ENCODE peak calls at places on chromosomes 6 and 20, in four cellular contexts. C is endodermal cell, M is stomach, H is OCI-LY7. N is an unnamed sample.
A peak's percentile ranks its signal among the peaks of the same experiment; 100 is the strongest.

GRCh38 chr6:53527249-53527765 is 17.6 kb downstream of the GCLC start:
- DNase-seq in C (peak; percentile 54), M (no peak), H (no peak), N (no peak)

GRCh38 chr6:119446623-119447008 is 97.1 kb upstream of the MAN1A1 start:
- DNase-seq in C (no peak), M (peak; percentile 77), H (no peak), N (no peak)

GRCh38 chr6:143621876-143622605 is 55.7 kb upstream of the PHACTR2 start:
- DNase-seq in C (no peak), M (no peak), H (no peak), N (no peak)

GRCh38 chr20:37999526-38000263 is 33.6 kb downstream of the TTI1 start:
- DNase-seq in C (no peak), M (no peak), H (no peak), N (no peak)

GRCh38 chr20:25149986-25150385 is 45.5 kb upstream of the ENTPD6 start:
- DNase-seq in C (no peak), M (no peak), H (no peak), N (no peak)

GRCh38 chr6:98343004-98343403 is 491.4 kb upstream of the POU3F2 start:
- DNase-seq in C (no peak), M (no peak), H (no peak), N (no peak)

GRCh38 chr6:36973190-36973589 is 12.8 kb downstream of the MTCH1 start:
- DNase-seq in C (no peak), M (no peak), H (no peak), N (no peak)

GRCh38 chr6:128070406-128070805 is 169.5 kb upstream of the THEMIS start:
- DNase-seq in C (no peak), M (no peak), H (no peak), N (no peak)

GRCh38 chr6:70524721-70525286 is 41.9 kb upstream of the SDHAF4 start:
- DNase-seq in C (no peak), M (no peak), H (no peak), N (no peak)

GRCh38 chr20:61743606-61744005 is 322.1 kb downstream of the TAF4 start:
- DNase-seq in C (no peak), M (no peak), H (no peak), N (no peak)

GRCh38 chr20:41172296-41173140 is 35.2 kb downstream of the PLCG1 start:
- DNase-seq in C (peak; percentile 55), M (peak; percentile 25), H (no peak), N (no peak)

GRCh38 chr6:11994875-11995461 is 17.1 kb upstream of the HIVEP1 start:
- DNase-seq in C (no peak), M (no peak), H (no peak), N (no peak)

GRCh38 chr20:32109392-32110172 is at the start of gene TM9SF4:
- DNase-seq in C (peak; percentile 97), M (peak; percentile 88), H (peak; percentile 98), N (peak; percentile 79)

GRCh38 chr6:26312501-26313390 is 52.3 kb upstream of the BTN3A2 start:
- DNase-seq in C (peak; percentile 94), M (peak; percentile 78), H (peak; percentile 80), N (peak; percentile 81)

GRCh38 chr6:150766201-150766997 is 99.1 kb upstream of the MTHFD1L start:
- DNase-seq in C (no peak), M (no peak), H (no peak), N (no peak)

GRCh38 chr6:87588756-87589407 is 905 bp downstream of the RARS2 start:
- DNase-seq in C (no peak), M (no peak), H (no peak), N (no peak)

GRCh38 chr6:22627644-22628043 is 58.3 kb downstream of the HDGFL1 start:
- DNase-seq in C (no peak), M (no peak), H (no peak), N (no peak)

GRCh38 chr6:82364087-82365010 is 732 bp downstream of the TPBG start:
- DNase-seq in C (peak; percentile 89), M (peak; percentile 49), H (no peak), N (no peak)

GRCh38 chr6:8166156-8166555 is 63.8 kb upstream of the EEF1E1 start:
- DNase-seq in C (no peak), M (no peak), H (no peak), N (no peak)

GRCh38 chr20:49275634-49276033 is 2.2 kb downstream of the ZNFX1 start:
- DNase-seq in C (no peak), M (no peak), H (no peak), N (no peak)
- H3K27ac ChIP-seq in C (no peak overlapping the region), M (peak overlapping the region; percentile 97), H (peak overlapping the region; percentile 90), N (no peak overlapping the region)

GRCh38 chr6:148451690-148452089 is 109.1 kb downstream of the SASH1 start:
- DNase-seq in C (peak; percentile 16), M (no peak), H (no peak), N (no peak)

GRCh38 chr6:148452921-148453320 is 110.3 kb downstream of the SASH1 start:
- DNase-seq in C (peak; percentile 39), M (no peak), H (no peak), N (no peak)

GRCh38 chr6:148455674-148456559 is 113.3 kb downstream of the SASH1 start:
- DNase-seq in C (peak; percentile 38), M (no peak), H (no peak), N (no peak)

GRCh38 chr6:148455225-148455624 is 112.6 kb downstream of the SASH1 start:
- DNase-seq in C (peak; percentile 23), M (no peak), H (no peak), N (no peak)

DNA sequence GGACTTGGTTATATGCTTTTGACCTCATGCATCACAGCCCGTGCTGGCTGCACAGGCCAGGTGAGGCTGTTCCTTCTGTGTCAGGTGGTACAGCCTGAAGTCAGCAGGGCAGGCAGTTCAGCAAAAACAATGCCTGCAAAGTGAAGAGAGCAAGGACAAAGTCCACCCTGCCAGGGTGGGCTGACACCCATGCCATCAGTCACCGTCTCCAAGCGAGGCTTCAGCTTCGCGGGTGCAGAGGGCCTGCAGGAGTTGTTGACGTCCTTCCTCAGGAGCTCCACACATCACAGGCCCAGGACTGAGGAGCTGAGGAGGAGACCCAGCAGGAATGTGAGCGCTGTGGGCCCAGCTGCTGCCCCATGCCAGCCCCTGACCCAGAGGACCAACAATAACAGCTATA is 111.3 kb downstream of the SASH1 start:
- DNase-seq in C (peak; percentile 35), M (no peak), H (no peak), N (no peak)
- H3K4me1 ChIP-seq in C (peaks cover 4% of the 10 kb centered on the region), M (no peaks in the 10 kb centered on the region), H (no peaks in the 10 kb centered on the region), N (no peaks in the 10 kb centered on the region)

DNA sequence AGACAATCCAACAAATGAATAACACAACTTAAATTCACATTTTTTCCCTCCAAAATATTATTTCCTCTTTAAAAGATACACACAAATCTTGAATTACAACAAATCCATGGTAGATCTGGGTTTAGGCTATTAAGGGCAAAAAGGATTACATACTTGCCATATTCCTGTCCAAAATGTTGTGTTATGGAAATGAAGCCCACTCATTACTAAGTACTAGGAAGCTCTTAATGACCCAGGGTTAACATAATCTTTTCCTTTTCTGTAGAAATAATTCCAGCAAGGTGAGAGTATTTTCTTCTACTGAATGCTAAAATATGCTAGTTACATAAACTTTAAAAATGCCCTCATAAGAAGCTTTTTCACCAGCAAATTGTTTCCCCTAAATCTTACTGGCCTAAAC is 1.6 kb downstream of the SHPRH start:
- DNase-seq in C (no peak), M (no peak), H (no peak), N (no peak)
- H3K4me3 ChIP-seq in C (peak overlapping the region; percentile 95), M (peak overlapping the region; percentile 89), H (peak overlapping the region; percentile 84), N (no peak overlapping the region)

DNA sequence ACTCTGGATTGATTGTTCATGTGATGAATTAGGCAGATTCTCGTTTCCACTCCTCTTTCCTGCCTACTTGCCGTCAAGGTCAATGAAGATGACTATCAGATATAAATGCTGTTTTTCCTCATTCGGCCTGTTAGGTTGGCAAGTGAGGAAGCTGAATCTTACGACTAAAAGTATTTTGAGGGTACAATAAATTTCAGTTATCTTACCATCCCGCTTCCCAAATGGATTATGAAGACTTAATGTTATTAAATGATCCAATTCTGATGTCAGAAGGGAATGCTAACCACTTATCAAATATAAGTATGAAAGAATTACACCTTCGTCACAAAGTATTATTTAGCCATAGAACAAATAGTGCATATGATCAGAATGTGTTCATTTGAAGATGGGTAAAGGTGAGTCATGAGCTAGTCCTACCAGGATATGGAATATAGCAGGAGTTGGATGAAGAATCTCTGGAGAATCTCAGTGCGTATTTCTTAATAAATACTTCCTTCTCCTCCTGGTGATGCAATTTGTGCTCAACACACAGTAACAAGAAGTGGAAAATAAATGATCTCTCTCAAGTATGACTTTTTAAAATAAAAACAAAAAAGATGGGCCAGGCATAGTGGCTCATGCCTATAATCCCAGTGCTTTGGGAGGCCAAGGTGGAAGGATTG is 4.6 kb downstream of the GPLD1 start:
- DNase-seq in C (no peak), M (no peak), H (no peak), N (no peak)
- H3K27ac ChIP-seq in C (no peak overlapping the region), M (no peak overlapping the region), H (no peak overlapping the region), N (no peak overlapping the region)

GRCh38 chr20:1393507-1393882 is 641 bp upstream of the FKBP1A start:
- DNase-seq in C (no peak), M (no peak), H (no peak), N (no peak)

GRCh38 chr20:1391640-1392442 is 1.0 kb downstream of the FKBP1A start:
- DNase-seq in C (peak; percentile 73), M (no peak), H (peak; percentile 43), N (no peak)

GRCh38 chr20:1392693-1393506 is at the start of gene FKBP1A:
- DNase-seq in C (peak; percentile 92), M (peak; percentile 95), H (peak; percentile 95), N (peak; percentile 92)

GRCh38 chr20:1390552-1391403 is 2.1 kb downstream of the FKBP1A start:
- DNase-seq in C (no peak), M (no peak), H (no peak), N (no peak)

DNA sequence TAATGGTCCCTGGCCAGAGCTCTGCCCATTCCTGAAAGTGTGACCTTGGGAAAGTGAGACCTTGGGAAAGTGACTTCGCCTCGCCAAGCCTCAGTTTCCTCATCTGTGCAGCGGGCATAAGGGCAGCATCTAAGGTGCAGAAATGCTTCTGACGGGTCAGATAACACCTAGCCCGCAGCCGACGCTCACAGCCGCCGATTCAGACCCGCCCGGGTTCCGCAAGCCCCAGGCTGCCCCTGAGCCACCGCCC is 486 bp downstream of the FKBP1A start:
- DNase-seq in C (no peak), M (no peak), H (no peak), N (no peak)
- H3K4me1 ChIP-seq in C (peaks cover 7% of the 10 kb centered on the region), M (peaks cover 54% of the 10 kb centered on the region), H (peaks cover 45% of the 10 kb centered on the region), N (peaks cover 53% of the 10 kb centered on the region)

N was measured in CD8-positive, alpha-beta T cell.